ENCODE peak calls at places on chromosome 4, in five cellular contexts. C is GM23338, Y is fibroblast of the aortic adventitia, S is endothelial cell, E is AG09319. J is an unnamed sample.

GRCh38 chr4:154315741-154316140 is 175.9 kb downstream of the DCHS2 start:
- DNase-seq in C (no peak), E (no peak), S (no peak), Y (no peak), J (no peak)

GRCh38 chr4:184348311-184349233 is 125.8 kb downstream of the IRF2 start:
- DNase-seq in Y (peak; percentile 89), C (no peak), S (no peak), E (no peak), J (no peak)

GRCh38 chr4:130568746-130569145 is 1472.8 kb downstream of the C4orf33 start:
- DNase-seq in Y (no peak), E (no peak), C (no peak), S (no peak), J (no peak)

GRCh38 chr4:140116442-140117104 is 37.4 kb downstream of the MAML3 start:
- DNase-seq in C (peak; percentile 28), Y (no peak), S (no peak), E (no peak), J (peak; percentile 42)

GRCh38 chr4:5710065-5710961 is 688 bp upstream of the EVC start:
- DNase-seq in E (no peak), S (peak; percentile 8), C (peak; percentile 59), Y (peak; percentile 74), J (no peak)

GRCh38 chr4:80115368-80116181 is 42.5 kb upstream of the ANTXR2 start:
- DNase-seq in Y (peak; percentile 69), E (no peak), S (no peak), C (no peak), J (peak; percentile 43)

GRCh38 chr4:126455865-126456264 is 1141.1 kb downstream of the FAT4 start:
- DNase-seq in C (no peak), Y (no peak), S (no peak), E (no peak), J (no peak)

GRCh38 chr4:53702334-53703266 is 111.3 kb upstream of the LNX1 start:
- DNase-seq in Y (peak; percentile 85), S (no peak), E (peak; percentile 54), C (peak; percentile 53), J (peak; percentile 52)

GRCh38 chr4:118911162-118911791 is 22.6 kb downstream of the SYNPO2 start:
- DNase-seq in S (no peak), C (no peak), E (no peak), Y (peak; percentile 57), J (peak; percentile 62)

GRCh38 chr4:14920237-14920636 is 82.0 kb upstream of the CPEB2 start:
- DNase-seq in S (no peak), E (no peak), C (no peak), Y (no peak), J (no peak)

GRCh38 chr4:33739886-33740285 is 2504.4 kb downstream of the ARAP2 start:
- DNase-seq in Y (no peak), C (no peak), E (no peak), S (no peak), J (peak; percentile 54)

GRCh38 chr4:65535128-65535527 is 135.2 kb downstream of the EPHA5 start:
- DNase-seq in E (no peak), S (no peak), C (peak; percentile 18), Y (peak; percentile 26), J (no peak)

GRCh38 chr4:18404642-18405041 is 383.1 kb upstream of the LCORL start:
- DNase-seq in S (no peak), Y (no peak), E (no peak), C (no peak), J (no peak)

GRCh38 chr4:61877893-61878292 is 677.8 kb downstream of the ADGRL3 start:
- DNase-seq in E (no peak), S (no peak), C (no peak), Y (no peak), J (no peak)

GRCh38 chr4:48997962-48998361 is 11.9 kb downstream of the CWH43 start:
- DNase-seq in Y (no peak), E (no peak), C (no peak), S (no peak), J (no peak)

GRCh38 chr4:77773101-77773500 is 46.1 kb downstream of the CNOT6L start:
- DNase-seq in E (peak; percentile 16), S (no peak), C (no peak), Y (peak; percentile 27), J (no peak)

GRCh38 chr4:41628916-41629315 is 91.0 kb downstream of the LIMCH1 start:
- DNase-seq in E (no peak), Y (no peak), S (no peak), C (no peak), J (no peak)

GRCh38 chr4:64756016-64756415 is 346.8 kb upstream of the TECRL start:
- DNase-seq in E (no peak), Y (peak; percentile 1), S (no peak), C (no peak), J (no peak)

GRCh38 chr4:187224560-187224959 is 500.9 kb upstream of the FAT1 start:
- DNase-seq in C (no peak), E (no peak), Y (no peak), S (no peak), J (no peak)

GRCh38 chr4:187232201-187232600 is 508.5 kb upstream of the FAT1 start:
- DNase-seq in E (no peak), C (no peak), Y (no peak), S (no peak), J (no peak)

GRCh38 chr4:187232796-187233195 is 509.1 kb upstream of the FAT1 start:
- DNase-seq in E (no peak), Y (no peak), S (no peak), C (no peak), J (no peak)

DNA sequence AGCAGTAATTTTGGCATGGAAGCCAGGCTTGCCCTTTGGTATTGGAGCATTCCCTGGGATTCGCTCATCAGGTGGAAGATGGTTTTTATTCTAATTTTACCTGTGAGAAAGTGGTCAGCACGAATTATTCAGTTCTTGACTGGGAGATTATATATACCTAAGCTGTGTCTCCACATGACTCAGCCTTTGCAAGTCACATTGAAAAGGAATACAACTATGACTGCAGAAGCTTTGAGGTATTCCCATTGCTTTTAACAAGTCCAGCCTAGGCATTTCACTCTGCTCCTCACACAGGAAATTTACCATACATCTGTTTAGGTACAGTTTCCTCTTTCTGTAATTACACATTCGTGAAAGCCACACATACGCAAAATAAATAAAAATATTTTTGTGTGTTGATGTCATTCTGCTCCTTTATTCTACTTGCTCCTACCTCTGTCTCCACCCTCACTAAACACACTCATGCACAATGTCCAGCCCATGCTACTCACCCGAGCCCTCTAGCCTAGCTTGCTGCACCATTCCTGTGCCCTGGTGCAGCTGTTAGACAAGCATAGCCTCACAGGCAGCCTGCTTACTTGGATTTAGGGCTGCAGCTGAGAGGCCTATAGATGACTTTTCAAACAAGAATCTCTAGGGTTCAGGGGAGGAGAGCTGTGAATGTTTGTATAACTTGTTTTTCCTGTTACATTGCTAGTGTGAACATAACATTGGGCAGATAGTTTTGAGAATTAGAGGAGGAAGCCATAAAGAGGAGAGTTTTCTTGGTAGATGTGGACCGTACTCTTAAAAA is 504.4 kb upstream of the FAT1 start:
- DNase-seq in Y (no peak), C (no peak), E (no peak), S (no peak), J (no peak)
- TF ChIP-seq CTCF in Y (no peak), C (no peak), E (no peak), S (no peak), J (no peak)

DNA sequence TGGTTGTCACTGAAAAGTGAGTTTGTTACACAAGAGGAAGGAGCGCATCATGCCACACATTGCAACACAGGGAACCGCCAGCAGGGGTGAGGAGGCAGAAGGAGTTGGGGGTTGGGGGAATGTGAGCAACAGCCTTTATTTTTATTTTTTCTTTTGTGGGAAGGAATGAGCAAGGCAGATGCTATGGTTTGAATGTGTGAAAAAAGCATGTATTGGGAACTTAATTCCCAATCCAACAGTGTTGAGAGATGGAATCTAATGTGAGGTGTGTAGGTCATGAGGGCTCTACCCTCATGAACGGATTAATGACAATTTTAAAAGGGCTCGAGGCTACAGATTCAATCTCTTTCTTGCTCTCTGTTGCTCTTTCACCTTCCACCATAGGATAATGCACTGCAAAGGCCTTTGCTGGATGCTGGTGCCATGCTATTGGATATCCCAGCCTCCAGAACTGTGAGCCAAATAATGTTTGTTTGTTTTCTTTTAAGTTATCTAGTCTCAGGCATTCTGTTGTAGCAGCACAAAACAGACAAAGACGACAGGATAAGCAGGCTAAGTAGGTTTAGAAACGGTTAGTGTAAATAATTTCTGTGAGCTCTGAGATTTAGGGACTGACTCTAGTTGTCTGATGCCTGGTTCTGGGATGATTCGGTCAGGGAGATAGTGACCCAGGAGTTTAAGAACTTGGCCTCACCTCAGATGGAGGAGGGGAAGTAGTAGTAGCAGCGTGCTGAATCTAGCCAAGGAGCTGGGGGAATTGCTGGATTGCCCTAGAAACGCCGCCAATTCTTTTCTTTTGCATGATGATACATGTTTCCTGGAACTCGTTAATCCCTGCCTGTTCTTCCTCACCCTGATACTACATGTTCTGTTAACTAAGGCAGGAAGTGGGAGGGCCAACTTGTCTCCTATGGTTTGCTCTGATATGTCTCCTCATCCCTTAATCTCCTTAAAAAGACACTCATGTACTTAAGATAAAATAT is 156.6 kb upstream of the CTSO start:
- DNase-seq in C (peak; percentile 72), S (no peak), E (no peak), Y (peak; percentile 68), J (peak; percentile 12)
- TF ChIP-seq CTCF in C (peak; percentile 68), S (peak; percentile 42), E (no peak), Y (peak; percentile 35), J (peak; percentile 54)

GRCh38 chr4:98110929-98111328 is 32.3 kb downstream of the STPG2 start:
- DNase-seq in E (no peak), Y (no peak), S (no peak), C (peak; percentile 70), J (no peak)

GRCh38 chr4:98110214-98110613 is 33.1 kb downstream of the STPG2 start:
- DNase-seq in Y (no peak), E (no peak), S (no peak), C (no peak), J (no peak)

GRCh38 chr4:98117363-98117762 is 25.9 kb downstream of the STPG2 start:
- DNase-seq in C (no peak), E (no peak), S (no peak), Y (no peak), J (no peak)

DNA sequence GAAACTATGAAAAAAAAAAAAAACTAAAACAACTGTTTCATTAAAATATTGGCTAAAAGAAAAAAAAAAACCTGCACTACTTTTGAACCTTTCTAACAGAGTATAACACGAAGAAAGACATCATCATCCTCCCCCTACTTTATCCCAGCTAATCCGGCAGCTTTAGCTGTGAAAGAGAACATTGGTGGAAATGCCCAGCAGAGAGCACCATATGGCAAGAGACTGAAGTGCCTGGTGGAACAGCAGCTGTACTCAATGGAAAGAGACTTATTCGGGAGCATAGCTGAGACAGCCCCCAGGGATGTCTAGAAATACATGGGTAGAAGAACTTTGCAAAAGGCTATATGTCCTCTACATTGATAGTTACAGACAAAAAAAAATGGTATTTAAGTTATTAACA is 30.3 kb downstream of the STPG2 start:
- DNase-seq in S (peak; percentile 37), C (peak; percentile 64), Y (peak; percentile 34), E (no peak), J (peak; percentile 17)
- TF ChIP-seq CTCF in S (no peak), C (peak; percentile 59), Y (peak; percentile 23), E (peak; percentile 27), J (peak; percentile 52)

GRCh38 chr4:163930086-163930485 is 435.6 kb downstream of the TMA16 start:
- DNase-seq in C (no peak), S (no peak), E (no peak), Y (no peak), J (no peak)
- TF ChIP-seq CTCF in C (peak; percentile 16), S (no peak), E (no peak), Y (no peak), J (no peak)